ENCODE peak calls at places on chromosome 3, in seven cellular contexts. Z, T, X, J, B, I and W are unnamed samples.

GRCh38 chr3:89740881-89741177 is 633.4 kb downstream of the EPHA3 start:
- DNase-seq in Z (no peak), T (no peak), X (no peak), J (no peak), B (no peak), I (no peak), W (no peak)

GRCh38 chr3:14988988-14989394 is 41.6 kb downstream of the NR2C2 start:
- DNase-seq in Z (no peak), T (peak; percentile 22), X (no peak), J (peak; percentile 7), B (no peak), I (no peak), W (no peak)

GRCh38 chr3:143847787-143848631 is at the start of gene SLC9A9:
- DNase-seq in Z (peak; percentile 67), T (no peak), X (peak; percentile 75), J (peak; percentile 49), B (no peak), I (peak; percentile 6), W (peak; percentile 49)

GRCh38 chr3:142676151-142676550 is 47.7 kb upstream of the TRPC1 start:
- DNase-seq in Z (no peak), T (no peak), X (no peak), J (no peak), B (no peak), I (no peak), W (no peak)

GRCh38 chr3:120448707-120449650 is 1.8 kb downstream of the FSTL1 start:
- DNase-seq in Z (peak; percentile 76), T (no peak), X (peak; percentile 79), J (peak; percentile 49), B (no peak), I (no peak), W (no peak)

GRCh38 chr3:71690222-71690821 is 34.9 kb downstream of the EIF4E3 start:
- DNase-seq in Z (peak; percentile 44), T (no peak), X (peak; percentile 48), J (no peak), B (no peak), I (no peak), W (no peak)

GRCh38 chr3:195609229-195609628 is 25.5 kb upstream of the APOD start:
- DNase-seq in Z (no peak), T (no peak), X (no peak), J (no peak), B (no peak), I (no peak), W (no peak)

GRCh38 chr3:177792363-177793030 is 595.2 kb upstream of the TBL1XR1 start:
- DNase-seq in Z (no peak), T (no peak), X (no peak), J (no peak), B (no peak), I (no peak), W (no peak)

GRCh38 chr3:168312991-168313390 is 217.3 kb upstream of the GOLIM4 start:
- DNase-seq in Z (no peak), T (no peak), X (no peak), J (no peak), B (no peak), I (no peak), W (no peak)

GRCh38 chr3:168693870-168694269 is 598.1 kb upstream of the GOLIM4 start:
- DNase-seq in Z (no peak), T (no peak), X (no peak), J (no peak), B (no peak), I (no peak), W (no peak)

GRCh38 chr3:171838218-171838720 is 4.9 kb upstream of the TMEM212 start:
- DNase-seq in Z (no peak), T (no peak), X (peak; percentile 86), J (peak; percentile 30), B (peak; percentile 59), I (no peak), W (no peak)

GRCh38 chr3:197028711-197029510 is 706 bp downstream of the MELTF start:
- DNase-seq in Z (no peak), T (no peak), X (no peak), J (no peak), B (no peak), I (peak; percentile 20), W (no peak)

GRCh38 chr3:195900426-195901355 is 7.7 kb downstream of the TNK2 start:
- DNase-seq in Z (no peak), T (no peak), X (peak; percentile 72), J (no peak), B (peak; percentile 57), I (no peak), W (no peak)

GRCh38 chr3:141738636-141739363 is 702 bp downstream of the RNF7 start:
- DNase-seq in Z (no peak), T (no peak), X (peak; percentile 63), J (peak; percentile 18), B (no peak), I (no peak), W (peak; percentile 2)

GRCh38 chr3:32586361-32586760 is 15.7 kb upstream of the DYNC1LI1 start:
- DNase-seq in Z (no peak), T (no peak), X (no peak), J (no peak), B (no peak), I (no peak), W (no peak)

GRCh38 chr3:23489338-23490158 is 286.4 kb downstream of the UBE2E2 start:
- DNase-seq in Z (no peak), T (no peak), X (peak; percentile 37), J (no peak), B (no peak), I (no peak), W (no peak)
- TF ChIP-seq CTCF in Z (no peak), T (no peak), X (no peak), J (no peak), B (no peak), I (no peak), W (no peak)

DNA sequence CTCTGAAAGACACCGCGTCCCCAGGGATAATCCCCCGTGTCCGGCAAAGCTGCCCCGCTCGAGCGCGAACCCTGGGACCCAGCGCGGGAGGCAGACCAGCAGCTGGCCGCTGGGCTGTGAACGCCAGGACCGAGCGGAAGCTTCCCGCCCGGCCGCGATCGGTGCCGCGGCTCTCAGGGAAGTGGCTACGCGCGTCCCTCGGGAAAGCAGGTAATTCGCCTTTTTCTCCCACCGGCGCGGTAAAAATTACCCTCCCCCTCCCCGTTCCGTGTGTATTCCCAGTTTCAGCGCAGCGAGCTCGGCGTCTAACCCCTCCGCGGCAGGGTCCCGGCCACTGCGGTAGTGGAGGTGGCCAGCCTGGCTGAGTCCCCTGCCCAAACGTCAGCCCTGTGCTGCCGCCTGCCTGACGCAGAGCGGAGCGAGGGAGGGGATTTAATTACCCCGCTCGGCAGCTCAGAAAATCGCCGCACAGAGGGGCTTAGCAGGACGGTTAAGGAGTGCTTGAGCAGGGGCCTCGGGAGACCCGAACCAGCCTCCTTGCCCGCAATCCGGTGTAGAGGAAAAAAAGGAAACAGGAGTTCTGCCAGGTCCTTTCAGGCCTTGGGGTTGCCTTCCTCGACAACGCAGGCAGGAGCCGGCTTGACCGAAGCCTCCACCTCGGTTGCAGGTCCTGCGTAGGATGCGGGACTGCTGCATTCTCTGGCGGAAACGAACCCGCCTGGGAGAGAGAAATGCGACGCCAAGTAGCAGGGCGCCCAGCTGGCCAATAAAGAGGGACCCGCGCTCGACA is 2.9 kb downstream of the GATA2 start:
- DNase-seq in Z (no peak), T (no peak), X (no peak), J (peak; percentile 79), B (no peak), I (peak; percentile 67), W (no peak)
- H3K4me3 ChIP-seq in Z (peak overlapping the region; percentile 52), T (peak overlapping the region; percentile 75), X (no peak overlapping the region), J (peak overlapping the region; percentile 58), B (peak overlapping the region; percentile 81), I (peak overlapping the region; percentile 77), W (peak overlapping the region; percentile 94)

GRCh38 chr3:37905987-37906674 is 44.5 kb downstream of the CTDSPL start:
- DNase-seq in Z (peak; percentile 45), T (no peak), X (peak; percentile 64), J (peak; percentile 45), B (no peak), I (peak; percentile 23), W (peak; percentile 39)
- TF ChIP-seq CTCF in Z (no peak), T (no peak), X (no peak), J (no peak), B (no peak), I (no peak), W (no peak)

GRCh38 chr3:133840767-133841166 is 35.2 kb downstream of the SRPRB start:
- DNase-seq in Z (no peak), T (no peak), X (no peak), J (no peak), B (no peak), I (no peak), W (no peak)

GRCh38 chr3:133840055-133840737 is 34.6 kb downstream of the SRPRB start:
- DNase-seq in Z (no peak), T (no peak), X (no peak), J (no peak), B (no peak), I (no peak), W (no peak)

GRCh38 chr3:133838296-133838789 is 32.7 kb downstream of the SRPRB start:
- DNase-seq in Z (no peak), T (no peak), X (no peak), J (no peak), B (no peak), I (no peak), W (no peak)

GRCh38 chr3:133837487-133838295 is 32.1 kb downstream of the SRPRB start:
- DNase-seq in Z (no peak), T (no peak), X (no peak), J (no peak), B (no peak), I (no peak), W (no peak)

DNA sequence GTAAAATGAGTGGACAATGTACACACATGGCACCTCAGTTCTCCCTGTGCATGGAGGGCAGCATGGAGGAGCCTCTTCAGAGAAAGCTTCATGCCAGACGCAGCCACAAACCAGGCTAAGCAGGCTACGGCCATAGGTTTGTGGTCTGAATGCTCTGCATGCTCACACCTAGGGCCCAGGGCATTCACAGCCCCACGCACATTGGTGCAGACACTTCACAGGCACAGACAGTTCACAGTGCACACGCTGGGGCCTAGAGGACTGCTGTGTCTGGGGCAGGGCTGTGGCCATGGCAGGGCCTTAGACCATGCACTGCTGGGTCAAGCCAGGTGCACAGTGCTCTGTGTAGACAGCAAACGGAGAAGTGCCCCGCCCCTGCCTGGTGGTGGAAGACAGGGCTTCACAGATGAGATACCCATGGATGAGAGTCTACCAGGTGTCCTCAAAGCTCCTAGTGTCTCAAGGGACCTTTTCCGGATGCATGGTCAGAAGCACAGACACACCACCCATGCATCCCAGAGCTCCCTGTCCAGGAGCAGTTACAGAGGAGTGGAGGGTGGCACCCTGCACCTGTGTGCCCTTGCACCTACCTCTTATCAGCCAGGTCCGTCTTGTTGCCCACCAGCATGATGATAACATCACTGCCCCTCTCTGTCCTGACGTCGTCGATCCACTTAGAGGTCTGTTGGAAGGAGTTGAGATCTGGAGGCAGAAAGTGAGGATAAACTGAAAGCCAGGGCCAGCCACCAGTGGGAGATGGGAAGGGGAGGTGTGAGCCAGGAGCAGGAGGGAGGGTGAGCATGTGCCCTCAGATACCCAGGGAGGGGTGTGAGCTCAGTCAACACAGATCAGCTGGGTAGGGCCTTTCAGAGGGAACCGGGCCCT is 33.5 kb downstream of the SRPRB start:
- DNase-seq in Z (no peak), T (no peak), X (no peak), J (no peak), B (no peak), I (no peak), W (no peak)
- H3K4me3 ChIP-seq in Z (no peak overlapping the region), T (no peak overlapping the region), X (no peak overlapping the region), J (no peak overlapping the region), B (no peak overlapping the region), I (no peak overlapping the region), W (no peak overlapping the region)

GRCh38 chr3:56321892-56322291 is 146.4 kb downstream of the ERC2 start:
- DNase-seq in Z (no peak), T (no peak), X (no peak), J (no peak), B (no peak), I (no peak), W (no peak)
- TF ChIP-seq CTCF in Z (no peak), T (no peak), X (no peak), J (no peak), B (no peak), I (no peak), W (no peak)